ENCODE peak calls at places on chromosomes 12 and 14, in seven cellular contexts. W is NB4, V is uterus, I is lower leg skin, Q is breast epithelium, U is K562, O is adrenal gland. H is an unnamed sample.

GRCh38 chr14:78974691-78975090 is 804.5 kb downstream of the NRXN3 start:
- DNase-seq in W (no peak), V (no peak), I (no peak), Q (no peak), U (no peak), O (no peak), H (no peak)

GRCh38 chr12:179131-179884 is 34.6 kb downstream of the SLC6A12 start:
- DNase-seq in W (no peak), V (no peak), I (no peak), Q (no peak), U (no peak), O (no peak), H (no peak)

GRCh38 chr12:2986876-2987275 is 27.7 kb downstream of the TEAD4 start:
- DNase-seq in W (no peak), V (no peak), I (no peak), Q (no peak), U (no peak), O (no peak), H (no peak)

GRCh38 chr12:51591020-51591901 is at the start of gene SCN8A:
- DNase-seq in W (peak), V (peak), I (peak), Q (no peak), U (peak), O (peak), H (peak)

GRCh38 chr12:52561880-52562449 is 9.0 kb upstream of the KRT71 start:
- DNase-seq in W (no peak), V (no peak), I (no peak), Q (no peak), U (peak), O (no peak), H (no peak)

GRCh38 chr14:52494444-52494843 is 57.9 kb downstream of the TXNDC16 start:
- DNase-seq in W (no peak), V (no peak), I (no peak), Q (no peak), U (no peak), O (no peak), H (no peak)

GRCh38 chr12:28189774-28190320 is 409 bp upstream of the CCDC91 start:
- DNase-seq in W (no peak), V (no peak), I (no peak), Q (no peak), U (no peak), O (peak), H (no peak)

GRCh38 chr14:57057803-57058202 is 210.9 kb downstream of the EXOC5 start:
- DNase-seq in W (no peak), V (no peak), I (no peak), Q (no peak), U (no peak), O (no peak), H (peak)

GRCh38 chr12:52629251-52630103 is 11.1 kb upstream of the KRT73 start:
- DNase-seq in W (no peak), V (no peak), I (peak), Q (peak), U (no peak), O (no peak), H (no peak)

GRCh38 chr12:113239288-113239771 is 18.1 kb downstream of the TPCN1 start:
- DNase-seq in W (no peak), V (no peak), I (peak), Q (no peak), U (no peak), O (no peak), H (no peak)

GRCh38 chr12:116303929-116304328 is 26.4 kb upstream of the MED13L start:
- DNase-seq in W (peak), V (peak), I (no peak), Q (no peak), U (no peak), O (no peak), H (no peak)

GRCh38 chr12:57864811-57865751 is 18.6 kb upstream of the CTDSP2 start:
- DNase-seq in W (peak), V (peak), I (peak), Q (peak), U (peak), O (peak), H (peak)

GRCh38 chr12:71661977-71662522 is 1.6 kb downstream of the ZFC3H1 start:
- DNase-seq in W (no peak), V (no peak), I (no peak), Q (no peak), U (no peak), O (no peak), H (no peak)

GRCh38 chr14:94132285-94132887 is 3.0 kb upstream of the IFI27L2 start:
- DNase-seq in W (peak), V (peak), I (no peak), Q (no peak), U (peak), O (peak), H (no peak)

GRCh38 chr12:5138845-5139244 is 95.2 kb downstream of the KCNA5 start:
- DNase-seq in W (no peak), V (no peak), I (no peak), Q (no peak), U (no peak), O (no peak), H (no peak)

GRCh38 chr14:89296281-89296745 is 120.7 kb downstream of the FOXN3 start:
- DNase-seq in W (peak), V (no peak), I (no peak), Q (no peak), U (no peak), O (no peak), H (no peak)

GRCh38 chr14:101992708-101993107 is 28.3 kb downstream of the DYNC1H1 start:
- DNase-seq in W (peak), V (no peak), I (no peak), Q (no peak), U (no peak), O (no peak), H (no peak)

GRCh38 chr12:6925543-6926279 is 2.0 kb upstream of the ATN1 start:
- DNase-seq in W (no peak), V (peak), I (peak), Q (peak), U (no peak), O (peak), H (peak)

GRCh38 chr14:64682173-64682710 is 22.0 kb upstream of the PLEKHG3 start:
- DNase-seq in W (peak), V (peak), I (no peak), Q (peak), U (no peak), O (peak), H (no peak)

GRCh38 chr14:84086714-84087113 is 1443.2 kb upstream of the FLRT2 start:
- DNase-seq in W (no peak), V (no peak), I (no peak), Q (no peak), U (no peak), O (no peak), H (no peak)

GRCh38 chr12:120774169-120774916 is 48.7 kb downstream of the ACADS start:
- DNase-seq in W (no peak), V (no peak), I (no peak), Q (no peak), U (no peak), O (no peak), H (no peak)

GRCh38 chr12:126706300-126706699 is 1560.7 kb upstream of the TMEM132C start:
- DNase-seq in W (no peak), V (no peak), I (no peak), Q (no peak), U (no peak), O (no peak), H (no peak)

GRCh38 chr12:22054155-22054554 is 8.1 kb downstream of the CMAS start:
- DNase-seq in W (no peak), V (no peak), I (no peak), Q (no peak), U (no peak), O (no peak), H (no peak)

GRCh38 chr12:107133462-107133861 is 40.1 kb upstream of the CRY1 start:
- DNase-seq in W (peak), V (no peak), I (no peak), Q (no peak), U (no peak), O (no peak), H (no peak)
- TF ChIP-seq CTCF in W (no peak), V (no peak), I (no peak), Q (no peak), U (no peak), O (no peak), H (no peak)

DNA sequence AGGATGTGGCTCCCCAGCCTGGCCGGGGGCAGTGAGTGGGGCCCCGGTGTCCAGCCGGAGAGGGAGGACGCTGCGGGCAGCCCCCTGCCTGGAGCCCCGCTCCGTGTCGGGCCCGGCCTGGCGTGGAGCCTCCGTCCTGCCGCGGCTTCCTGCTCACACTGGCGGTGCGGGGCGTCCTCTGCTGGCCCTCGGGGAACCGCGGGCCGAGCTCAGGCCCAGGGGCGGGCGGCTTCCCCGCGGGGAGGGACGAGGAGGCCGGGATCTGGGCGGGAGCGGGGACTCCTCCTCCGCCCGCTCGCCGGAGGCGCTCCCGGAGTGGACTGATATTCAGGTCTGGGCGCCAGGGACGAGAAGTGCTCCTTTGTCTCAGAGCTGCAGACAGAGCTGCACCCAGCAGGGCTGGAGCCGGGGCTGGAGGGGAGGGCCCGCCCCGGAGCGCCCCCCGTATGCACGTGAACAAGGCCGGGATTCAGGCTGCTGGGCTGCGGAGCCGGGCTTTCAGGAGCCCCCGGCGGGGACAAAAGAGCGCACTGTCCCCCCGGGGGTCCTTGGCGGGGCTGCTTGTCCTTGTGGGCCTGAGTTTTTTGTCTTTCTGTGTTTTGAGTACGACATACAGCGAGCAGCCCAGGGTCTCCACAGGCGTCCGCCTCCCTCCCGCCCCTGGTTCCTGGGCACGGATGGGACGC is 2.3 kb downstream of the MMP17 start:
- DNase-seq in W (peak), V (peak), I (peak), Q (peak), U (peak), O (peak), H (peak)
- TF ChIP-seq POLR2A in W (no peak), V (peak), I (no peak), Q (no peak), U (no peak), O (no peak), H (peak)

GRCh38 chr12:47736877-47737676 is 11.8 kb upstream of the ENDOU start:
- DNase-seq in W (no peak), V (peak), I (peak), Q (no peak), U (peak), O (peak), H (peak)
- H3K4me3 ChIP-seq in W (no peak), V (peak), I (no peak), Q (peak), U (no peak), O (no peak), H (no peak)

GRCh38 chr12:98954506-98954905 is 309.4 kb downstream of the APAF1 start:
- DNase-seq in W (no peak), V (no peak), I (no peak), Q (no peak), U (no peak), O (no peak), H (no peak)

GRCh38 chr12:98951401-98951800 is 306.3 kb downstream of the APAF1 start:
- DNase-seq in W (no peak), V (no peak), I (no peak), Q (no peak), U (no peak), O (no peak), H (no peak)

GRCh38 chr12:98955284-98955683 is 310.2 kb downstream of the APAF1 start:
- DNase-seq in W (peak), V (no peak), I (no peak), Q (no peak), U (peak), O (peak), H (no peak)
- TF ChIP-seq CTCF in W (peak), V (no peak), I (no peak), Q (no peak), U (peak), O (peak), H (peak)

GRCh38 chr12:54126696-54127537 is 61.9 kb downstream of the SMUG1 start:
- DNase-seq in W (peak), V (peak), I (peak), Q (peak), U (peak), O (peak), H (peak)
- TF ChIP-seq POLR2A in W (no peak), V (peak), I (no peak), Q (peak), U (no peak), O (peak), H (no peak)

DNA sequence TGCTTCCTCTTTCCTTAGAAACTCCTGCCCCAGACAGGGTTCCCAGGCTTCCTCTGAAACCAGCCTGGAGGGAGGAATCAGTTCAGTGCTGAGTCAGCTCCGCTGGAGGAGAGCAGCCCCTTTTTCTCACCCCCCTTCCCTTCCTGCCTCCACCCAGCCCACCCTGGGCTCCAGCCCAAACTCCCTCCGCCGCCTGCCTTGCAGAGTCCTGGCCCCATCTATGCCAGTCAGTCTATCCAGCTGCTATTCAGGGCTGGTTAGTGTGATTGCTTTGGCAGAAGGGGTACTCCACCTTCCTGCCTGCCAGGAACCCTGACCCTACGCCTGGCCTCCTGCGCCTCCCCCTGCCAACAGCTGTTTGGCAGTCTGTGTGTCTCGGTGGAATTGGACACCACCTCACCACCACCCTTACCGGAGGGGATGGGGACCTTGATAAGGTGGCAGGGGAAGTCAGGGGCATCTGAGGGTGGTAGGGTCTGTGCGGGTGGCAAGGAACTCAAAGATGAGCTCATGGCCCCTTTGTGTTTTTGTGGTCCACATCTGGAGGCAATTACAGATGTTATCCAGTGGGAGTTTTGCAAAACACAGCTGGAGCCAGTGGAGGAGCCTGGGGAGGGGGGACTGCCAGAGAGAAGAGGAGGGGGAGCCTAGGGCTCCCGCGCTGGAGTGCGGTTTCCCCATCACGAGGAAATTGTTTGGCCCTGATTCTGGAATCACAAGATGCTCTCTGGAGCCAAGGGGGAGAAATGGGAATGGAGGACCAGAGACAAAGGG is 12.2 kb downstream of the MMP14 start:
- DNase-seq in W (no peak), V (peak), I (peak), Q (peak), U (no peak), O (peak), H (peak)
- H3K4me3 ChIP-seq in W (no peak), V (peak), I (no peak), Q (peak), U (no peak), O (no peak), H (no peak)